ENCODE peak calls at places on chromosomes 4 and X, in seven cellular contexts. One of them, this sample, is unnamed.
A peak's percentile ranks its signal among the peaks of the same experiment; 100 is the strongest.

GRCh38 chrX:153669174-153669890 is 4.3 kb downstream of the PNCK start:
- DNase-seq in BJ: no peak
- DNase-seq in foreskin fibroblast: no peak
- DNase-seq in BE2C: peak; percentile 50
- DNase-seq in left lung: peak; percentile 34
- DNase-seq in colonic mucosa: no peak
- DNase-seq in endodermal cell: peak; percentile 77
- DNase-seq in this sample: no peak

GRCh38 chr4:142005519-142005918 is 369.1 kb downstream of the IL15 start:
- DNase-seq in BJ: no peak
- DNase-seq in foreskin fibroblast: no peak
- DNase-seq in BE2C: no peak
- DNase-seq in left lung: no peak
- DNase-seq in colonic mucosa: no peak
- DNase-seq in endodermal cell: no peak
- DNase-seq in this sample: no peak

GRCh38 chr4:163810757-163811156 is 316.3 kb downstream of the TMA16 start:
- DNase-seq in BJ: no peak
- DNase-seq in foreskin fibroblast: no peak
- DNase-seq in BE2C: no peak
- DNase-seq in left lung: no peak
- DNase-seq in colonic mucosa: no peak
- DNase-seq in endodermal cell: no peak
- DNase-seq in this sample: no peak

GRCh38 chrX:126489141-126489540 is 63.5 kb downstream of the DCAF12L1 start:
- DNase-seq in BJ: no peak
- DNase-seq in foreskin fibroblast: no peak
- DNase-seq in BE2C: no peak
- DNase-seq in left lung: no peak
- DNase-seq in colonic mucosa: no peak
- DNase-seq in endodermal cell: no peak
- DNase-seq in this sample: no peak

GRCh38 chrX:110170029-110170428 is 147.9 kb downstream of the AMMECR1 start:
- DNase-seq in BJ: no peak
- DNase-seq in foreskin fibroblast: no peak
- DNase-seq in BE2C: no peak
- DNase-seq in left lung: no peak
- DNase-seq in colonic mucosa: no peak
- DNase-seq in endodermal cell: peak; percentile 13
- DNase-seq in this sample: no peak

GRCh38 chr4:105267280-105267679 is 120.6 kb downstream of the TET2 start:
- DNase-seq in BJ: no peak
- DNase-seq in foreskin fibroblast: no peak
- DNase-seq in BE2C: no peak
- DNase-seq in left lung: no peak
- DNase-seq in colonic mucosa: no peak
- DNase-seq in endodermal cell: no peak
- DNase-seq in this sample: no peak

GRCh38 chr4:72974694-72975487 is 94.6 kb downstream of the COX18 start:
- DNase-seq in BJ: no peak
- DNase-seq in foreskin fibroblast: peak; percentile 24
- DNase-seq in BE2C: no peak
- DNase-seq in left lung: no peak
- DNase-seq in colonic mucosa: no peak
- DNase-seq in endodermal cell: no peak
- DNase-seq in this sample: no peak

GRCh38 chrX:13151806-13152510 is 107.5 kb upstream of the FAM9C start:
- DNase-seq in BJ: no peak
- DNase-seq in foreskin fibroblast: no peak
- DNase-seq in BE2C: no peak
- DNase-seq in left lung: no peak
- DNase-seq in colonic mucosa: no peak
- DNase-seq in endodermal cell: no peak
- DNase-seq in this sample: no peak

GRCh38 chrX:99353412-99353811 is 1056.7 kb downstream of the PCDH19 start:
- DNase-seq in BJ: no peak
- DNase-seq in foreskin fibroblast: no peak
- DNase-seq in BE2C: no peak
- DNase-seq in left lung: no peak
- DNase-seq in colonic mucosa: no peak
- DNase-seq in endodermal cell: no peak
- DNase-seq in this sample: no peak

GRCh38 chr4:154529737-154530136 is 20.5 kb downstream of the PLRG1 start:
- DNase-seq in BJ: no peak
- DNase-seq in foreskin fibroblast: no peak
- DNase-seq in BE2C: no peak
- DNase-seq in left lung: no peak
- DNase-seq in colonic mucosa: no peak
- DNase-seq in endodermal cell: no peak
- DNase-seq in this sample: no peak

DNA sequence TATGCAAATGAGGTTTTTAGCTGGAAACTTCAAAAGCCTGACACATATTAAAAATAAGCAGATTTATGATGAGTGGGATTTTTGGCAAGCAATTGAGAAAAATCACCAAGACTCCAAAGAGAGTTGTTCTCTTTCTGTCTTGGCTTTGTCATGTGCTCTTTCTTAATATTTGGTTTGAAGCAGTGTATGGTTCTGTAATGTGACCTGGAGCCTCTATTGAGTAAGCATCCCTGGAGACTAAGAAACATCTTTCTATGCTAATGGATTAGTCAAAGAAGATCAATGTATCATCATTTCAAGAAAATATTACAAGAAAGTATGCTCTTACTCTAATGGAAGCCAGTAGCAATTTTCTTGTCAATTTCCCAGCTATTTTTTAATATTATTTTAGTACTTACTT is 11.7 kb downstream of the TRIM2 start:
- DNase-seq in BJ: no peak
- DNase-seq in foreskin fibroblast: peak; percentile 57
- DNase-seq in BE2C: no peak
- DNase-seq in left lung: no peak
- DNase-seq in colonic mucosa: no peak
- DNase-seq in endodermal cell: no peak
- DNase-seq in this sample: no peak
- TF ChIP-seq CTCF in BJ: no peak
- TF ChIP-seq CTCF in foreskin fibroblast: no peak
- TF ChIP-seq CTCF in BE2C: no peak
- TF ChIP-seq CTCF in left lung: no peak
- TF ChIP-seq CTCF in colonic mucosa: no peak
- TF ChIP-seq CTCF in endodermal cell: no peak
- TF ChIP-seq CTCF in this sample: no peak

GRCh38 chr4:133148690-133149363 is at the start of gene PCDH10:
- DNase-seq in BJ: peak; percentile 69
- DNase-seq in foreskin fibroblast: peak; percentile 88
- DNase-seq in BE2C: peak; percentile 97
- DNase-seq in left lung: peak; percentile 82
- DNase-seq in colonic mucosa: peak; percentile 73
- DNase-seq in endodermal cell: peak; percentile 99
- DNase-seq in this sample: peak; percentile 34
- H3K4me3 ChIP-seq in BJ: peak within 1 kb of the TSS; percentile 58
- H3K4me3 ChIP-seq in foreskin fibroblast: peak within 1 kb of the TSS; percentile 61
- H3K4me3 ChIP-seq in BE2C: peak within 1 kb of the TSS; percentile 94
- H3K4me3 ChIP-seq in left lung: peak within 1 kb of the TSS; percentile 16
- H3K4me3 ChIP-seq in colonic mucosa: peak within 1 kb of the TSS; percentile 13
- H3K4me3 ChIP-seq in endodermal cell: peak within 1 kb of the TSS; percentile 98
- H3K4me3 ChIP-seq in this sample: peak within 1 kb of the TSS; percentile 60

GRCh38 chr4:41814565-41814964 is 66.0 kb upstream of the PHOX2B start:
- DNase-seq in BJ: no peak
- DNase-seq in foreskin fibroblast: peak; percentile 18
- DNase-seq in BE2C: peak; percentile 18
- DNase-seq in left lung: no peak
- DNase-seq in colonic mucosa: no peak
- DNase-seq in endodermal cell: peak; percentile 81
- DNase-seq in this sample: peak; percentile 2
- TF ChIP-seq CTCF in BJ: peak; percentile 71
- TF ChIP-seq CTCF in foreskin fibroblast: peak; percentile 62
- TF ChIP-seq CTCF in BE2C: peak; percentile 32
- TF ChIP-seq CTCF in left lung: no peak
- TF ChIP-seq CTCF in colonic mucosa: no peak
- TF ChIP-seq CTCF in endodermal cell: peak; percentile 78
- TF ChIP-seq CTCF in this sample: peak; percentile 56

GRCh38 chr4:996030-996993 is 3.1 kb upstream of the SLC26A1 start:
- DNase-seq in BJ: no peak
- DNase-seq in foreskin fibroblast: no peak
- DNase-seq in BE2C: no peak
- DNase-seq in left lung: no peak
- DNase-seq in colonic mucosa: no peak
- DNase-seq in endodermal cell: no peak
- DNase-seq in this sample: no peak

GRCh38 chr4:995311-996026 is 2.3 kb upstream of the SLC26A1 start:
- DNase-seq in BJ: no peak
- DNase-seq in foreskin fibroblast: no peak
- DNase-seq in BE2C: peak; percentile 12
- DNase-seq in left lung: no peak
- DNase-seq in colonic mucosa: no peak
- DNase-seq in endodermal cell: no peak
- DNase-seq in this sample: no peak

GRCh38 chr4:998096-998691 is 5.0 kb upstream of the SLC26A1 start:
- DNase-seq in BJ: no peak
- DNase-seq in foreskin fibroblast: no peak
- DNase-seq in BE2C: no peak
- DNase-seq in left lung: no peak
- DNase-seq in colonic mucosa: no peak
- DNase-seq in endodermal cell: no peak
- DNase-seq in this sample: no peak

GRCh38 chr4:997375-998071 is 4.3 kb upstream of the SLC26A1 start:
- DNase-seq in BJ: no peak
- DNase-seq in foreskin fibroblast: no peak
- DNase-seq in BE2C: peak; percentile 19
- DNase-seq in left lung: no peak
- DNase-seq in colonic mucosa: no peak
- DNase-seq in endodermal cell: no peak
- DNase-seq in this sample: no peak

GRCh38 chr4:996994-997374 is 3.8 kb upstream of the SLC26A1 start:
- DNase-seq in BJ: no peak
- DNase-seq in foreskin fibroblast: no peak
- DNase-seq in BE2C: no peak
- DNase-seq in left lung: no peak
- DNase-seq in colonic mucosa: no peak
- DNase-seq in endodermal cell: no peak
- DNase-seq in this sample: no peak
- H3K4me3 ChIP-seq in BJ: no peak overlapping the region
- H3K4me3 ChIP-seq in foreskin fibroblast: no peak overlapping the region
- H3K4me3 ChIP-seq in BE2C: no peak overlapping the region
- H3K4me3 ChIP-seq in left lung: no peak overlapping the region
- H3K4me3 ChIP-seq in colonic mucosa: no peak overlapping the region
- H3K4me3 ChIP-seq in endodermal cell: no peak overlapping the region
- H3K4me3 ChIP-seq in this sample: no peak overlapping the region

GRCh38 chrX:46903458-46904242 is 8.6 kb upstream of the JADE3 start:
- DNase-seq in BJ: no peak
- DNase-seq in foreskin fibroblast: peak; percentile 56
- DNase-seq in BE2C: peak; percentile 87
- DNase-seq in left lung: peak; percentile 73
- DNase-seq in colonic mucosa: peak; percentile 72
- DNase-seq in endodermal cell: peak; percentile 92
- DNase-seq in this sample: no peak
- TF ChIP-seq CTCF in BJ: peak; percentile 74
- TF ChIP-seq CTCF in foreskin fibroblast: peak; percentile 46
- TF ChIP-seq CTCF in BE2C: peak; percentile 66
- TF ChIP-seq CTCF in left lung: peak; percentile 28
- TF ChIP-seq CTCF in colonic mucosa: peak; percentile 64
- TF ChIP-seq CTCF in endodermal cell: peak; percentile 79
- TF ChIP-seq CTCF in this sample: peak; percentile 83

GRCh38 chr4:168656946-168657473 is 160.2 kb downstream of the PALLD start:
- DNase-seq in BJ: no peak
- DNase-seq in foreskin fibroblast: no peak
- DNase-seq in BE2C: no peak
- DNase-seq in left lung: no peak
- DNase-seq in colonic mucosa: no peak
- DNase-seq in endodermal cell: no peak
- DNase-seq in this sample: no peak

GRCh38 chr4:168652818-168653217 is 156.0 kb downstream of the PALLD start:
- DNase-seq in BJ: no peak
- DNase-seq in foreskin fibroblast: no peak
- DNase-seq in BE2C: no peak
- DNase-seq in left lung: no peak
- DNase-seq in colonic mucosa: no peak
- DNase-seq in endodermal cell: no peak
- DNase-seq in this sample: no peak

GRCh38 chr4:168656055-168656660 is 159.3 kb downstream of the PALLD start:
- DNase-seq in BJ: peak; percentile 74
- DNase-seq in foreskin fibroblast: peak; percentile 82
- DNase-seq in BE2C: no peak
- DNase-seq in left lung: no peak
- DNase-seq in colonic mucosa: no peak
- DNase-seq in endodermal cell: no peak
- DNase-seq in this sample: peak; percentile 71

GRCh38 chr4:168655182-168655581 is 158.3 kb downstream of the PALLD start:
- DNase-seq in BJ: no peak
- DNase-seq in foreskin fibroblast: no peak
- DNase-seq in BE2C: no peak
- DNase-seq in left lung: no peak
- DNase-seq in colonic mucosa: no peak
- DNase-seq in endodermal cell: no peak
- DNase-seq in this sample: no peak

DNA sequence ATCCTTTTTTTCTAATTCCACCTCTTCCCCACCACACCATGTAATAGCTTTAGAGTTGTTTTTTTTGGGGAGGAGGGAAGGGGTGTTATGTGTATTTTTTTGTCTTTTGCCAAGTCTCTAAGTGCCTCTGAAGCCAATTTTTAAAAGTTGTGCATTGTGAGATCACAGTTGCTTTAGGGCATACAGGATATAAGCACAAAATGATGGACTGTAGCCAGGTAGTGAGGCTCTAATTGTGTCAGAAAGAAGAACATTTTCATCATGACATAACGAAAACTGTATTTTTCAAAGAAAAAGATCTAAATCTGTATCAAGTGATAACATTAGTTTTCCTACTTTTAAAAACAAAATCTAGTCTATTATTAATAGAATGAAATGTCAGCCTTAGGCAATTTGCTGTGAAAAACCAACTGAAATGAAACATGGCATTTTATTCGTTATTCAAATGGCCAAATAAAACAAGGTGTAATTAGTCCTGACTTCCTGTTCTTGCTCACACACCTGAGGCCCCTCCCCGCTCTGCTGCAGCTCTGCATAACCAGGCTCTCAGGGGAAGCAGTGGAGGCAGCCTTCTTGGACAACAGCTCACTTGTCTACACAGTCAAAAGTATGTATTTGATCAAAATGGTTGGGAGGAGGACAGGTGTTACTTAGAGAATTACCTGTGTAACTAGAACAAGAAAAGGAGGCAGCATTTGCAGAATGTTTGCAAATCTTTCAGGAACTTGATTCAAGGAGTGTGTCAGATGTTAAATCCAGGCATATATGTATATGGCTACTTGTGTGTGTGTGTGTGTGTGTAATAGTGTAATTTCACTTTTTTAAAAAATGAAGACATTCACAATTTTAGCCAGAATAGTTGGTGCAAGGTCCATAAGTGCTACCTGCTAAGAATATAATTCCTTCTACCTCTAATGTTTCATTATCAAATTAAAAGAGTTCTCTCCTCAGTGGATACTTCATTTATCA is 157.6 kb downstream of the PALLD start:
- DNase-seq in BJ: no peak
- DNase-seq in foreskin fibroblast: no peak
- DNase-seq in BE2C: no peak
- DNase-seq in left lung: no peak
- DNase-seq in colonic mucosa: peak; percentile 88
- DNase-seq in endodermal cell: peak; percentile 63
- DNase-seq in this sample: no peak
- H3K4me3 ChIP-seq in BJ: no peak overlapping the region
- H3K4me3 ChIP-seq in foreskin fibroblast: no peak overlapping the region
- H3K4me3 ChIP-seq in BE2C: no peak overlapping the region
- H3K4me3 ChIP-seq in left lung: no peak overlapping the region
- H3K4me3 ChIP-seq in colonic mucosa: peak overlapping the region; percentile 31
- H3K4me3 ChIP-seq in endodermal cell: no peak overlapping the region
- H3K4me3 ChIP-seq in this sample: no peak overlapping the region

GRCh38 chr4:31417051-31417450 is 696.9 kb downstream of the PCDH7 start:
- DNase-seq in BJ: no peak
- DNase-seq in foreskin fibroblast: no peak
- DNase-seq in BE2C: no peak
- DNase-seq in left lung: no peak
- DNase-seq in colonic mucosa: no peak
- DNase-seq in endodermal cell: no peak
- DNase-seq in this sample: no peak
- TF ChIP-seq CTCF in BJ: no peak
- TF ChIP-seq CTCF in foreskin fibroblast: no peak
- TF ChIP-seq CTCF in BE2C: no peak
- TF ChIP-seq CTCF in left lung: no peak
- TF ChIP-seq CTCF in colonic mucosa: no peak
- TF ChIP-seq CTCF in endodermal cell: no peak
- TF ChIP-seq CTCF in this sample: no peak